ENCODE peak calls at places on chromosome 13, in ten cellular contexts. H is DND-41, K is H9, F is brain microvascular endothelial cell, S is colonic mucosa, J is kidney, Q is body of pancreas, Z is breast epithelium, Y is keratinocyte, C is GM23248. L is an unnamed sample.

GRCh38 chr13:44259045-44260042 is 114.3 kb upstream of the SERP2 start:
- DNase-seq in H (peak; percentile 64), K (no peak), F (peak; percentile 89), S (peak; percentile 38), J (no peak), Q (peak; percentile 54), Z (no peak), Y (no peak), C (peak; percentile 47), L (no peak)

GRCh38 chr13:96551540-96551939 is 442.7 kb downstream of the OXGR1 start:
- DNase-seq in H (no peak), K (no peak), F (no peak), S (no peak), J (no peak), Q (no peak), Z (no peak), Y (no peak), C (no peak), L (no peak)

GRCh38 chr13:45206340-45206739 is 5.5 kb upstream of the KCTD4 start:
- DNase-seq in H (no peak), K (no peak), F (peak; percentile 79), S (no peak), J (no peak), Q (no peak), Z (no peak), Y (peak; percentile 78), C (peak; percentile 96), L (peak; percentile 77)

GRCh38 chr13:43830481-43830873 is 43.7 kb upstream of the ENOX1 start:
- DNase-seq in H (no peak), K (no peak), F (peak; percentile 43), S (no peak), J (no peak), Q (no peak), Z (no peak), Y (no peak), C (peak; percentile 89), L (peak; percentile 8)

GRCh38 chr13:33682020-33682564 is 135.9 kb upstream of the RFC3 start:
- DNase-seq in H (no peak), K (no peak), F (no peak), S (no peak), J (peak; percentile 64), Q (no peak), Z (no peak), Y (no peak), C (no peak), L (no peak)

GRCh38 chr13:22736084-22736767 is 444.6 kb upstream of the SGCG start:
- DNase-seq in H (no peak), K (peak; percentile 44), F (no peak), S (no peak), J (peak; percentile 68), Q (no peak), Z (no peak), Y (no peak), C (no peak), L (no peak)

GRCh38 chr13:97506511-97506910 is 72.5 kb downstream of the RAP2A start:
- DNase-seq in H (no peak), K (no peak), F (peak; percentile 41), S (no peak), J (peak; percentile 71), Q (no peak), Z (no peak), Y (no peak), C (peak; percentile 6), L (no peak)

GRCh38 chr13:24270639-24271131 is 38.7 kb upstream of the C1QTNF9 start:
- DNase-seq in H (peak; percentile 57), K (no peak), F (peak; percentile 49), S (peak; percentile 75), J (peak; percentile 89), Q (peak; percentile 72), Z (no peak), Y (no peak), C (peak; percentile 75), L (no peak)

GRCh38 chr13:41706189-41706588 is 248.8 kb downstream of the RGCC start:
- DNase-seq in H (no peak), K (no peak), F (no peak), S (no peak), J (no peak), Q (no peak), Z (no peak), Y (no peak), C (peak; percentile 38), L (no peak)
- H3K27ac ChIP-seq in H (no peak overlapping the region), K (no peak overlapping the region), F (no peak overlapping the region), S (no peak overlapping the region), J (no peak overlapping the region), Q (no peak overlapping the region), Z (peak overlapping the region; percentile 38), Y (no peak overlapping the region), C (no peak overlapping the region), L (no peak overlapping the region)

GRCh38 chr13:37777676-37778075 is 91.9 kb downstream of the TRPC4 start:
- DNase-seq in H (no peak), K (no peak), F (no peak), S (no peak), J (no peak), Q (no peak), Z (no peak), Y (no peak), C (no peak), L (no peak)

DNA sequence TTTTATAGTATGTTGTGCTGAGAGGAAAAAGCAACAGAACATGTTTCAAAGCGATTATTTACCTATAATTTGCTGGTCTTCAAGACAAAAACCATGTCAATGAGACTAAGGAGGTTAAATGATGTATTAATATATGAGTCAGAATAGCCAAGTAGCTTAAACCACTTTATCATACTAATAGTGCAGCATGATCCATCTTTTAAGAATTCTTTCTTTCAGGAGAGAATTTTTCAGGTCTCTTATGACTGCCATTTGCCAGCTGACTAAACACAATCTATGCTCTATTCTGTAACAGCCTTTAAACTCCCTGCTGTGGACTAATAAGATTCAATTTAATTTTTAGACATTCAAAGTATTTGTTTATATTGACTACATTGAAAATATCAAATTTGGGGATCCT is 93.7 kb downstream of the TRPC4 start:
- DNase-seq in H (no peak), K (no peak), F (no peak), S (no peak), J (no peak), Q (no peak), Z (no peak), Y (no peak), C (peak; percentile 70), L (no peak)
- H3K27ac ChIP-seq in H (no peak overlapping the region), K (no peak overlapping the region), F (no peak overlapping the region), S (no peak overlapping the region), J (no peak overlapping the region), Q (no peak overlapping the region), Z (no peak overlapping the region), Y (no peak overlapping the region), C (no peak overlapping the region), L (no peak overlapping the region)

GRCh38 chr13:111216166-111216960 is 101.3 kb downstream of the ARHGEF7 start:
- DNase-seq in H (peak; percentile 65), K (peak; percentile 58), F (no peak), S (peak; percentile 33), J (no peak), Q (no peak), Z (no peak), Y (no peak), C (peak; percentile 33), L (no peak)

GRCh38 chr13:111215081-111216047 is 100.3 kb downstream of the ARHGEF7 start:
- DNase-seq in H (no peak), K (no peak), F (no peak), S (no peak), J (no peak), Q (peak; percentile 33), Z (no peak), Y (no peak), C (no peak), L (no peak)

GRCh38 chr13:111219950-111220349 is 100.5 kb upstream of the TEX29 start:
- DNase-seq in H (no peak), K (peak; percentile 48), F (no peak), S (no peak), J (no peak), Q (no peak), Z (no peak), Y (no peak), C (peak; percentile 18), L (no peak)

GRCh38 chr13:111217661-111218060 is 102.6 kb downstream of the ARHGEF7 start:
- DNase-seq in H (no peak), K (no peak), F (no peak), S (no peak), J (peak; percentile 69), Q (peak; percentile 31), Z (no peak), Y (no peak), C (no peak), L (no peak)

GRCh38 chr13:111219306-111219705 is 101.1 kb upstream of the TEX29 start:
- DNase-seq in H (no peak), K (no peak), F (peak; percentile 83), S (no peak), J (peak; percentile 85), Q (peak; percentile 35), Z (no peak), Y (no peak), C (peak; percentile 89), L (no peak)
- H3K27ac ChIP-seq in H (peak overlapping the region; percentile 45), K (no peak overlapping the region), F (peak overlapping the region; percentile 70), S (no peak overlapping the region), J (peak overlapping the region; percentile 37), Q (no peak overlapping the region), Z (no peak overlapping the region), Y (no peak overlapping the region), C (peak overlapping the region; percentile 75), L (peak overlapping the region; percentile 30)

GRCh38 chr13:75639426-75639825 is 3.3 kb downstream of the LMO7 start:
- DNase-seq in H (no peak), K (no peak), F (no peak), S (no peak), J (no peak), Q (no peak), Z (no peak), Y (no peak), C (no peak), L (no peak)

GRCh38 chr13:75635101-75635620 is 969 bp upstream of the LMO7 start:
- DNase-seq in H (no peak), K (peak; percentile 46), F (no peak), S (no peak), J (no peak), Q (no peak), Z (no peak), Y (no peak), C (peak; percentile 60), L (no peak)

GRCh38 chr13:75637101-75637774 is 1.1 kb downstream of the LMO7 start:
- DNase-seq in H (no peak), K (no peak), F (no peak), S (no peak), J (no peak), Q (no peak), Z (no peak), Y (no peak), C (peak; percentile 60), L (no peak)

GRCh38 chr13:75635621-75636338 is at the start of gene LMO7:
- DNase-seq in H (peak; percentile 47), K (peak; percentile 82), F (no peak), S (peak; percentile 65), J (peak; percentile 93), Q (peak; percentile 63), Z (peak; percentile 57), Y (no peak), C (peak; percentile 83), L (no peak)

DNA sequence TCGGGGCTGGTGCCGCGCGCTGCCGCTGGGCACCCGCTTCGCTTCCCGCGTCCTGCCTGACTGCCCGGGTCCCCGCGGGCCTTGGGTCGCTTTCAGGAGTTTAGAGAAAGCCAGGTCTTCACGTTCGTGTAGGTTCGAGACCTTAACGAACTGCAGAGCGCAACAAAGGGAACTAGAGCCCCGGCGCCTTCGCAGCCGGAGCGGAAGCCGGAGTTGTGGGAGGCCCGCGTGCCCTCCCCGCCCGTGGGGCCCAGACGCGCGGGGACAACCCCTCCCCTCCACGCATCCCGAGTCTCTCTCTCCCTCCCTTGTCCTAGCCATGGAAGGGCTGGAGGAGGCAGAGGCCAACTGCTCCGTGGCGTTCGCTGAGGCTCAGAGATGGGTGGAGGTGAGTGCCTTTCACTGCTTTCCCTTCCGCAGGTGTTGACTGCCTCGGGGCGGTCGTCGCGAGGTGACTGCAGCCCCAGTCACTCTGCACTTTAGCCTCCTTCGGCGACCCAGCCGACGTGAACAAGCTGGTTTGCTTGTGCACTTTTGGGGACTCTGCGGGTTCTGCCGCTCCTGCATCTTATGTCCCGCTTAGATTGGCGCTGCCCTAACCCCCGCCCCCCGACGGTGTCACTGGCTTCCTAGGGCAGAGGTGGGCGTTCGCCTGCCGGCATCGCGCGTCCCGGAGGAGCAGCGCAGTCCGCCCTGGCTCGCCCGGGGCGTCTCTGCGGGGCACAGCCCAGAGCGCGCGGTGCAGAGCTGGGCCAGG is 387 bp downstream of the LMO7 start:
- DNase-seq in H (no peak), K (peak; percentile 69), F (no peak), S (peak; percentile 31), J (peak; percentile 85), Q (peak; percentile 31), Z (no peak), Y (no peak), C (peak; percentile 79), L (no peak)
- H3K27ac ChIP-seq in H (peak overlapping the region; percentile 38), K (no peak overlapping the region), F (peak overlapping the region; percentile 18), S (no peak overlapping the region), J (peak overlapping the region; percentile 75), Q (peak overlapping the region; percentile 78), Z (peak overlapping the region; percentile 88), Y (no peak overlapping the region), C (peak overlapping the region; percentile 71), L (no peak overlapping the region)